ENCODE peak calls at places on chromosomes 4 and X, in seven cellular contexts. Q, B, H, I, W, J and Z are unnamed samples.

GRCh38 chr4:161767116-161767515 is 396.7 kb downstream of the FSTL5 start:
- DNase-seq in Q (no peak), B (peak; percentile 6), H (peak; percentile 84), I (no peak), W (peak; percentile 38), J (no peak), Z (peak; percentile 92)

GRCh38 chr4:16125571-16126445 is 42.0 kb upstream of the PROM1 start:
- DNase-seq in Q (no peak), B (no peak), H (no peak), I (no peak), W (no peak), J (no peak), Z (no peak)

GRCh38 chr4:69485130-69485529 is 10.6 kb downstream of the UGT2B4 start:
- DNase-seq in Q (no peak), B (no peak), H (no peak), I (no peak), W (no peak), J (no peak), Z (no peak)

GRCh38 chr4:147683172-147683571 is 791 bp downstream of the PRMT9 start:
- DNase-seq in Q (peak; percentile 37), B (peak; percentile 46), H (peak; percentile 29), I (peak; percentile 1), W (peak; percentile 44), J (no peak), Z (peak; percentile 29)

GRCh38 chrX:45143455-45143854 is 57.2 kb downstream of the DIPK2B start:
- DNase-seq in Q (no peak), B (no peak), H (no peak), I (no peak), W (no peak), J (no peak), Z (no peak)

GRCh38 chr4:25993564-25994185 is 79.7 kb downstream of the SMIM20 start:
- DNase-seq in Q (peak; percentile 41), B (no peak), H (no peak), I (no peak), W (peak; percentile 7), J (peak; percentile 61), Z (no peak)

GRCh38 chr4:32658019-32658418 is 1937.8 kb downstream of the PCDH7 start:
- DNase-seq in Q (no peak), B (no peak), H (no peak), I (no peak), W (no peak), J (no peak), Z (no peak)

GRCh38 chr4:180960758-180961401 is 1282.3 kb upstream of the TENM3 start:
- DNase-seq in Q (peak; percentile 34), B (no peak), H (peak; percentile 27), I (peak; percentile 18), W (no peak), J (no peak), Z (no peak)

GRCh38 chr4:38189445-38189844 is 229.2 kb downstream of the PTTG2 start:
- DNase-seq in Q (no peak), B (peak; percentile 68), H (peak; percentile 84), I (no peak), W (peak; percentile 72), J (no peak), Z (peak; percentile 89)

GRCh38 chr4:7627251-7628250 is 192.8 kb upstream of the PSAPL1 start:
- DNase-seq in Q (no peak), B (no peak), H (no peak), I (no peak), W (no peak), J (no peak), Z (no peak)

GRCh38 chrX:1536712-1537030 is 314 bp downstream of the P2RY8 start:
- DNase-seq in Q (no peak), B (no peak), H (no peak), I (no peak), W (no peak), J (no peak), Z (no peak)

GRCh38 chrX:20026278-20026677 is 35.4 kb upstream of the BCLAF3 start:
- DNase-seq in Q (no peak), B (peak; percentile 15), H (peak; percentile 30), I (no peak), W (peak; percentile 24), J (no peak), Z (peak; percentile 41)

GRCh38 chr4:152462047-152462446 is 73.8 kb downstream of the FBXW7 start:
- DNase-seq in Q (no peak), B (no peak), H (no peak), I (no peak), W (no peak), J (no peak), Z (no peak)

GRCh38 chrX:44507292-44507691 is 35.4 kb downstream of the FUNDC1 start:
- DNase-seq in Q (no peak), B (no peak), H (no peak), I (no peak), W (no peak), J (no peak), Z (no peak)

GRCh38 chr4:55517526-55518229 is 29.0 kb downstream of the CLOCK start:
- DNase-seq in Q (no peak), B (no peak), H (no peak), I (no peak), W (no peak), J (no peak), Z (no peak)

GRCh38 chr4:180870623-180871022 is 1372.6 kb upstream of the TENM3 start:
- DNase-seq in Q (no peak), B (no peak), H (no peak), I (no peak), W (no peak), J (no peak), Z (no peak)

GRCh38 chr4:168587326-168588125 is 90.7 kb downstream of the PALLD start:
- DNase-seq in Q (no peak), B (peak; percentile 82), H (peak; percentile 97), I (no peak), W (peak; percentile 83), J (peak; percentile 71), Z (peak; percentile 89)

GRCh38 chr4:41384992-41385391 is 128.3 kb downstream of the UCHL1 start:
- DNase-seq in Q (peak; percentile 61), B (peak; percentile 41), H (no peak), I (no peak), W (no peak), J (peak; percentile 94), Z (no peak)

GRCh38 chrX:132406106-132406505 is 82.7 kb downstream of the MBNL3 start:
- DNase-seq in Q (no peak), B (no peak), H (no peak), I (no peak), W (no peak), J (no peak), Z (no peak)

GRCh38 chr4:112099701-112100289 is 45.5 kb upstream of the FAM241A start:
- DNase-seq in Q (peak; percentile 52), B (peak; percentile 79), H (peak; percentile 67), I (peak; percentile 55), W (peak; percentile 81), J (no peak), Z (peak; percentile 73)

GRCh38 chrX:32673193-32673592 is 538.2 kb downstream of the DMD start:
- DNase-seq in Q (no peak), B (peak; percentile 8), H (peak; percentile 16), I (peak; percentile 17), W (peak; percentile 5), J (no peak), Z (no peak)

GRCh38 chrX:14630724-14631123 is 101.4 kb downstream of the GLRA2 start:
- DNase-seq in Q (no peak), B (no peak), H (no peak), I (no peak), W (no peak), J (no peak), Z (no peak)

GRCh38 chr4:14743601-14744000 is 258.7 kb upstream of the CPEB2 start:
- DNase-seq in Q (no peak), B (no peak), H (no peak), I (no peak), W (no peak), J (no peak), Z (peak; percentile 78)
- H3K4me3 ChIP-seq in Q (no peak overlapping the region), B (no peak overlapping the region), H (no peak overlapping the region), I (no peak overlapping the region), W (no peak overlapping the region), J (no peak overlapping the region), Z (no peak overlapping the region)

GRCh38 chrX:76428243-76429130 is 977 bp downstream of the MAGEE1 start:
- DNase-seq in Q (peak; percentile 4), B (no peak), H (no peak), I (no peak), W (no peak), J (peak; percentile 53), Z (no peak)
- H3K4me3 ChIP-seq in Q (peak overlapping the region; percentile 70), B (peak overlapping the region; percentile 56), H (peak overlapping the region; percentile 55), I (peak overlapping the region; percentile 77), W (peak overlapping the region; percentile 58), J (peak overlapping the region; percentile 63), Z (peak overlapping the region; percentile 55)

GRCh38 chr4:61517144-61517543 is 317.0 kb downstream of the ADGRL3 start:
- DNase-seq in Q (no peak), B (no peak), H (no peak), I (peak; percentile 68), W (no peak), J (no peak), Z (no peak)
- H3K4me3 ChIP-seq in Q (no peak overlapping the region), B (no peak overlapping the region), H (no peak overlapping the region), I (no peak overlapping the region), W (no peak overlapping the region), J (no peak overlapping the region), Z (no peak overlapping the region)

GRCh38 chr4:96992443-96992842 is 1150.8 kb downstream of the STPG2 start:
- DNase-seq in Q (no peak), B (no peak), H (no peak), I (no peak), W (no peak), J (no peak), Z (no peak)

GRCh38 chr4:96993528-96993927 is 1149.7 kb downstream of the STPG2 start:
- DNase-seq in Q (no peak), B (no peak), H (no peak), I (no peak), W (no peak), J (no peak), Z (no peak)
- H3K4me3 ChIP-seq in Q (no peak overlapping the region), B (no peak overlapping the region), H (no peak overlapping the region), I (no peak overlapping the region), W (no peak overlapping the region), J (no peak overlapping the region), Z (no peak overlapping the region)

GRCh38 chr4:101345596-101346311 is 1.6 kb downstream of the PPP3CA start:
- DNase-seq in Q (peak; percentile 83), B (peak; percentile 61), H (peak; percentile 38), I (peak; percentile 46), W (peak; percentile 55), J (peak; percentile 88), Z (peak; percentile 67)
- H3K4me3 ChIP-seq in Q (peak overlapping the region; percentile 99), B (peak overlapping the region; percentile 83), H (peak overlapping the region; percentile 67), I (peak overlapping the region; percentile 84), W (peak overlapping the region; percentile 79), J (peak overlapping the region; percentile 100), Z (peak overlapping the region; percentile 65)

GRCh38 chr4:40195182-40196177 is 1.4 kb upstream of the RHOH start:
- DNase-seq in Q (no peak), B (no peak), H (no peak), I (no peak), W (no peak), J (no peak), Z (no peak)
- H3K4me3 ChIP-seq in Q (no peak overlapping the region), B (no peak overlapping the region), H (no peak overlapping the region), I (no peak overlapping the region), W (no peak overlapping the region), J (no peak overlapping the region), Z (no peak overlapping the region)